ENCODE peak calls at places on chromosome 14, in five cellular contexts. T is foreskin fibroblast, V is NCI-H524, M is esophagus muscularis mucosa, Y is hepatic stellate cell. U is an unnamed sample.

GRCh38 chr14:21965042-21965441 is 291.4 kb upstream of the OR4E1 start:
- DNase-seq in T (no peak), V (no peak), M (no peak), Y (no peak), U (no peak)

GRCh38 chr14:38078393-38078792 is 129.3 kb upstream of the SSTR1 start:
- DNase-seq in T (no peak), V (no peak), M (no peak), Y (no peak), U (no peak)

GRCh38 chr14:75126121-75126544 is 715 bp downstream of the NEK9 start:
- DNase-seq in T (no peak), V (no peak), M (no peak), Y (no peak), U (no peak)

GRCh38 chr14:23034498-23035302 is at the start of gene PSMB5:
- DNase-seq in T (peak; percentile 89), V (no peak), M (peak; percentile 98), Y (peak; percentile 95), U (peak; percentile 84)

GRCh38 chr14:73238262-73238852 is 1.1 kb downstream of the PAPLN start:
- DNase-seq in T (peak; percentile 58), V (no peak), M (no peak), Y (peak; percentile 56), U (peak; percentile 54)

GRCh38 chr14:94021001-94021400 is 5.1 kb upstream of the OTUB2 start:
- DNase-seq in T (no peak), V (no peak), M (no peak), Y (peak; percentile 52), U (peak; percentile 18)

GRCh38 chr14:71487449-71487848 is 444.8 kb upstream of the RGS6 start:
- DNase-seq in T (no peak), V (no peak), M (no peak), Y (no peak), U (no peak)

GRCh38 chr14:73785336-73785833 is 66.2 kb upstream of the PTGR2 start:
- DNase-seq in T (peak; percentile 78), V (peak; percentile 11), M (no peak), Y (peak; percentile 50), U (peak; percentile 38)

GRCh38 chr14:23539209-23539866 is 12.2 kb downstream of the ZFHX2 start:
- DNase-seq in T (no peak), V (peak; percentile 54), M (no peak), Y (peak; percentile 67), U (peak; percentile 15)